ENCODE peak calls at places on chromosomes 7 and 10, in five cellular contexts. T is retinal pigment epithelial cell, L is HFF-Myc, Y is GM13976, J is astrocyte of the spinal cord. R is an unnamed sample.

GRCh38 chr10:93746844-93747284 is 10.9 kb upstream of the LGI1 start:
- DNase-seq in T (peak; percentile 99), L (peak; percentile 95), Y (no peak), J (peak; percentile 96), R (no peak)

GRCh38 chr10:119149723-119150122 is 15.8 kb downstream of the SFXN4 start:
- DNase-seq in T (no peak), L (no peak), Y (no peak), J (no peak), R (no peak)

GRCh38 chr10:20369863-20370736 is 527.0 kb downstream of the NEBL start:
- DNase-seq in T (no peak), L (no peak), Y (no peak), J (no peak), R (no peak)

GRCh38 chr7:16732828-16733227 is 20.7 kb upstream of the TSPAN13 start:
- DNase-seq in T (no peak), L (no peak), Y (no peak), J (no peak), R (no peak)

GRCh38 chr10:46270086-46270811 is 16.5 kb upstream of the ANTXRL start:
- DNase-seq in T (no peak), L (no peak), Y (no peak), J (no peak), R (no peak)

GRCh38 chr7:80273327-80273726 is 138.7 kb downstream of the GNAI1 start:
- DNase-seq in T (peak; percentile 86), L (no peak), Y (no peak), J (peak; percentile 41), R (no peak)

GRCh38 chr10:27611209-27611608 is 107.1 kb downstream of the RAB18 start:
- DNase-seq in T (peak; percentile 33), L (peak; percentile 61), Y (no peak), J (no peak), R (no peak)

GRCh38 chr10:54066646-54067045 is 734.4 kb downstream of the PCDH15 start:
- DNase-seq in T (no peak), L (no peak), Y (no peak), J (no peak), R (no peak)

GRCh38 chr7:117971581-117972244 is 98.5 kb upstream of the CTTNBP2 start:
- DNase-seq in T (no peak), L (no peak), Y (no peak), J (no peak), R (no peak)

GRCh38 chr7:94396606-94397005 is 1.9 kb downstream of the COL1A2 start:
- DNase-seq in T (no peak), L (no peak), Y (no peak), J (peak; percentile 51), R (no peak)

GRCh38 chr7:98970031-98970615 is 91.8 kb downstream of the TRRAP start:
- DNase-seq in T (no peak), L (no peak), Y (no peak), J (no peak), R (no peak)

GRCh38 chr10:77266242-77266641 is 371.4 kb downstream of the KCNMA1 start:
- DNase-seq in T (no peak), L (no peak), Y (no peak), J (no peak), R (no peak)

GRCh38 chr10:72335394-72336258 is 19.1 kb downstream of the DNAJB12 start:
- DNase-seq in T (peak; percentile 87), L (no peak), Y (peak; percentile 74), J (peak; percentile 86), R (peak; percentile 53)

GRCh38 chr7:68724965-68725364 is 873.3 kb upstream of the AUTS2 start:
- DNase-seq in T (no peak), L (no peak), Y (no peak), J (no peak), R (no peak)

GRCh38 chr7:68722044-68722443 is 876.2 kb upstream of the AUTS2 start:
- DNase-seq in T (no peak), L (no peak), Y (no peak), J (no peak), R (no peak)

GRCh38 chr7:68729361-68729760 is 868.9 kb upstream of the AUTS2 start:
- DNase-seq in T (no peak), L (no peak), Y (no peak), J (no peak), R (no peak)

GRCh38 chr7:68726386-68726785 is 871.9 kb upstream of the AUTS2 start:
- DNase-seq in T (no peak), L (no peak), Y (no peak), J (no peak), R (no peak)

DNA sequence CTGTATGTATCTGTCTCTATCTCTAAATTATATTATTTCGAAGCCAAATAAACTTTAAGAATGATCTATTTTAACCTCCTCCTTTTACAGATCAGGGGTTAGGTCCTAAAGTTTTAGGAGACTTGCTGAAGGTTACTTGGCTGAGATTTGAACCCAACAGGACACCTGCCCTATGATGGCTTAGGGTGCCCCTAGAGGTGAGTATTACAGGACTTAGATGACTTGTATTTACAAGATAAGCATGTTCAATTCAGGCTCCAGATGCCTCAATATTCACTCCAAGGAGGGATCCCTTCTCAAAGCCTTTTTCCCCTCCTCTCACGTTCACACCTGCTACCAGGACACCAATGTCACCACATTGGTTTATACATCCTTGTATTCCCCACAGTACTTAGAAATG is 872.4 kb upstream of the AUTS2 start:
- DNase-seq in T (no peak), L (no peak), Y (no peak), J (no peak), R (no peak)
- TF ChIP-seq CTCF in T (no peak), L (no peak), Y (no peak), J (no peak), R (no peak)

DNA sequence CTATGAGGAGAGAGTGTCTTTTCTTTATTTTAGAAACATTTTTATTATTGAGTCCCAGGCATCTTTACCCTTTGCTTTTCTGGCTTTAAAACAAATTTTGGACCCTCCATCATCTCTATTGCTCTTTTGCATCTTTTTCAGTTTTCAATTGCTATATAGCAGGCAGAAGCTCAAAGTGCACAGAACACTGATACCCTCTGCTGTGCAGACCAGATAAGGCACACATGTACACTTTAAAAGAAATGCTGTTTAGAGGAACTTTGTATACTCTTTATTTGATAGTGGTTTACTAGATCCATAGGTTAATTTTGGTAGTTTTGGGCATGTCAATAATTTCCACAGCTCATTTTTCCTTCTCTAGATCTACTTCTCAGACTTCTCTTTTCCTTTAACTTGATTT is 324.2 kb downstream of the SH2D4B start:
- DNase-seq in T (no peak), L (no peak), Y (no peak), J (no peak), R (no peak)
- TF ChIP-seq CTCF in T (no peak), L (no peak), Y (no peak), J (no peak), R (no peak)

DNA sequence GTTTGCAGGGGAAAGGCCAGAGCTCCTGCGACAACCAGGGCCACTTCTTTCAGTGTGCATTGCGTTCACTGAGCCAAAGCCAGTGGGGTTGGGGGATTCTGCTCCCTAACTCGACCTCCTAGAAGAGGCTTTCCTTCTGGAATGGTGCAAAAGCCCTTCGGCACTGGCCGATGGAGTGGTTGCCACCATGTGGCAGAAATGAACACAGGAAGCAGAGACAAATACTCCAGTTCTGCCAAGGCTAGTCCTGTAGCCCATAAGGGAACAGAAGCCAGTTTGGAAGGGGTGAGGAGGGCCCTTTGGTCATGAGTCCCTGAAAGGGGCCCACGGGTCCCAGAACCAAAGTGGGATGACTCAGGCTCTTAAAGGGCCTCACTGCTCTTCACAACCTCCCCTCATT is 29.7 kb upstream of the ACSL5 start:
- DNase-seq in T (no peak), L (no peak), Y (no peak), J (no peak), R (no peak)
- TF ChIP-seq CTCF in T (peak; percentile 14), L (no peak), Y (no peak), J (no peak), R (no peak)

DNA sequence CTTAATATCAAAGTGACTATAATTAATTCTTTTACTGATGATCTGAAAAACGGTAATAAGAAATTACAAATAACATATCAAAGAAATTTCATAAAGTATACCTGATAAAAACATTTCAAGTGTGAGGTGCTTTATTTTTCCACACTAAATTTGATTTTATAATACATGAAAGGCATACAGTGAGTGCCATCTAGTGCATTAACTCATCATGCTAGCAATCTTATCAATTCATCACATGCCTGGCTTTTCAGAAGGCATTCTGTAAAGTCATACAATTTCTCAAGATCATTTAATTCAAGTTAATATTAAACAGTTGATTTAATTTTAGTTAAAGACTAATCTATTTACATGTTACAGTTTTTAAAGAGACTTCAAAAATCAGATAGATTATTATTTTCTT is 1020.9 kb downstream of the GATA3 start:
- DNase-seq in T (no peak), L (no peak), Y (no peak), J (no peak), R (no peak)
- TF ChIP-seq CTCF in T (no peak), L (no peak), Y (no peak), J (no peak), R (no peak)